ENCODE peak calls at places on chromosomes 11 and 22, in five cellular contexts. M is GM12878, G is cardiac fibroblast, U is foreskin fibroblast, D is tibial nerve. S is an unnamed sample.

GRCh38 chr11:12845739-12846358 is 163.3 kb upstream of the RASSF10 start:
- DNase-seq in U (peak), G (no peak), M (no peak), D (no peak), S (no peak)

GRCh38 chr11:5514841-5515240 is 1.7 kb downstream of the UBQLNL start:
- DNase-seq in M (no peak), G (no peak), D (no peak), U (no peak), S (no peak)

GRCh38 chr22:23067023-23067650 is 3.2 kb upstream of the GNAZ start:
- DNase-seq in D (peak), G (no peak), M (no peak), U (no peak), S (no peak)

GRCh38 chr22:23804781-23805291 is 18.1 kb downstream of the SMARCB1 start:
- DNase-seq in U (no peak), D (no peak), M (no peak), G (peak), S (no peak)

GRCh38 chr11:129458278-129458677 is 82.6 kb downstream of the BARX2 start:
- DNase-seq in G (no peak), D (no peak), U (no peak), M (no peak), S (no peak)

GRCh38 chr11:96794152-96794551 is 404.3 kb downstream of the JRKL start:
- DNase-seq in D (no peak), U (no peak), M (no peak), G (no peak), S (no peak)

GRCh38 chr22:38098410-38099249 is 11.9 kb downstream of the BAIAP2L2 start:
- DNase-seq in G (peak), D (no peak), M (no peak), U (no peak), S (no peak)

GRCh38 chr11:45285931-45286632 is at the start of gene SYT13:
- DNase-seq in G (no peak), U (no peak), D (no peak), M (no peak), S (no peak)

GRCh38 chr11:1887451-1888346 is 4.0 kb downstream of the PRR33 start:
- DNase-seq in U (no peak), D (no peak), M (no peak), G (no peak), S (no peak)

GRCh38 chr22:49047461-49047860 is 780.2 kb downstream of the BRD1 start:
- DNase-seq in U (no peak), D (no peak), M (no peak), G (no peak), S (no peak)

GRCh38 chr11:75920886-75921285 is 105.9 kb downstream of the UVRAG start:
- DNase-seq in M (no peak), G (no peak), U (no peak), D (no peak), S (no peak)

GRCh38 chr22:23915230-23915754 is 21.1 kb downstream of the MIF start:
- DNase-seq in U (no peak), D (no peak), G (no peak), M (no peak), S (no peak)

GRCh38 chr22:27748355-27749168 is 53.0 kb downstream of the MN1 start:
- DNase-seq in U (peak), G (peak), D (no peak), M (no peak), S (no peak)

GRCh38 chr11:5369793-5370192 is 13.8 kb upstream of the OR51M1 start:
- DNase-seq in M (no peak), G (peak), D (no peak), U (peak), S (no peak)

GRCh38 chr22:19419464-19420178 is 11.9 kb downstream of the HIRA start:
- DNase-seq in U (no peak), D (no peak), G (peak), M (peak), S (peak)

GRCh38 chr11:12087075-12087775 is 23.2 kb upstream of the MICAL2 start:
- DNase-seq in U (peak), M (no peak), D (no peak), G (peak), S (no peak)

GRCh38 chr22:35995345-35995744 is 33.3 kb downstream of the RBFOX2 start:
- DNase-seq in G (no peak), M (no peak), U (peak), D (no peak), S (no peak)

DNA sequence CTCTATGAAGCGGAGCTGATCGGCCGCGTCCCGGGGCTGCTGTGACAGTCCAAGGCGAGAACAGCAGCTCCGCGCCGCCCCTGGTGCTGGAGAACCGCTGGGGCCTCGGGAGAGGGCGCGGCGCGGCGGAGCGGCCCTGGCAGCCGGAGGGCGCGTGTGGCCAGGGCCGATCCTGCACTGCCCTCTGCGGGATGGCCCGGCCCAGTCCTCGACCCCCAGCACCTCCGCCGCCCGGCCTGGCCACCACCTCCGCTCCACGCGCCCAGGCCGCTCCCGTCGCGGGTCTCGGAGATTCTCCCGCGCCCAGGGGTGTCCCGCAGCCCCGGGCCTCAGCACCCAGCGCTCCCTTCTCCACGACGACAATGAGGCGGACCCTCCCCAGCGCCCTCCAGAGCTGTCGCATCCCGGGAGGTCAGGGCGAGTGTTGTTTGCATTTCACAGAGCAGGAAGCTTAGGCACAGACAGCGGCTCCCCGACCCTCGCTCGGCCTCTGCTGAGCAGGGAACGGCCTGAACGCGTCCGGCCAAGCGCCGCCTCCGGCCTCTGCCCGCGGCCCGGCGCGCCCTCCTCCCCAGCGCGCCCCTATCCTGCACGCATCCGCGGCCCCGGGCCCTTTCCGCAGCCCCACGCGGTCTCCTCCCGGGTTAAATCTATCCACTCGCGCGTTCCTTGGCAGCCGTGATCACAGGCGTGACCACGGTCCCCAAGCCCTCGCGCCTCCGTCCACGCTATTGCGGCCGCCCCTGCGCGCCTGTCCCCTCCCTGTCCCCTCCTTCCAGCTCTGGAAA is 109.7 kb downstream of the WNT7B start:
- DNase-seq in M (no peak), G (peak), U (no peak), D (no peak), S (no peak)
- H3K4me3 ChIP-seq in M (no peak), G (peak), U (peak), D (peak), S (no peak)

GRCh38 chr11:10654211-10655150 is 39.1 kb downstream of the IRAG1 start:
- DNase-seq in U (peak), G (peak), M (peak), D (no peak), S (no peak)
- TF ChIP-seq CTCF in U (peak), G (peak), M (peak), D (peak), S (peak)

DNA sequence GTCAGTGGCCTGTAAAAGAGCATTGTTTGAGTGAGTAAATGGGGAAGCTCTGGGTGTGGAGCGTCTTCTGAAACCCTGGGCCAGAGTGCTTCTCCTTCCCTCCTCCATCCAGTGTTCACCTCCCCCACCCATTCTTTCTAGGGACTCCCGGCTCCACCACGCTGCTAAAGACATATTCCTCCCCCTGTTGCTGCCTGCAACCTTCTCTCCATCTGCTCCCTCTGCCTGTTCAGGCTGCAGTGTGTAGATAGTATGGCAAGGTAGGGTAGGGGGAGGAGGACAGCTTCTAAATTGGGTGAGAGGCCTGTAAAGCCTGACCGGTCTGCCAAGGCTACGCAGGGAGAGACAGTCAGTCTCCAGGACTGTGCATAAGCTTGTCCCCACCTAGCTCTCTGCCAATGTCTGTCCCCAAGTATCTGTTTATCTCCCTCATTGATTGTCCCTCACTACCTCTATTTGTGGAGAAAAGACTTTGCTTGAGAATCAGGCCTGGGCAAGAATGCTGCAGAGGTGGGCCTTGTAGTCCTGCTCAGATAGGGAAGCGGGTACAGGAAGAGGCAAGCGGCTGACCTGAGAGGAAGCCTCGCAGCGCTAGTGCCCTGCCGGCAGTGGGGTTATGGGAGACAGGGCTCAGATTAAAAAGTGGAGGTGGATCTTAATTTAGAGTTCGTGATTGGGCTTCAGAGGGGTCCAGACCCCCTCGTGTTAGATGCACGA is 905 bp upstream of the SEZ6L start:
- DNase-seq in U (no peak), D (no peak), M (no peak), G (no peak), S (no peak)
- H3K4me3 ChIP-seq in U (no peak), D (no peak), M (no peak), G (no peak), S (no peak)

GRCh38 chr11:37858398-37858797 is 1260.4 kb upstream of the RAG2 start:
- DNase-seq in M (no peak), U (no peak), D (no peak), G (no peak), S (no peak)
- TF ChIP-seq CTCF in M (peak), U (no peak), D (no peak), G (no peak), S (no peak)

GRCh38 chr11:114108501-114109205 is 49.1 kb downstream of the ZBTB16 start:
- DNase-seq in M (no peak), D (no peak), U (no peak), G (no peak), S (no peak)
- H3K4me3 ChIP-seq in M (no peak), D (no peak), U (no peak), G (no peak), S (no peak)